ENCODE peak calls at places on chromosome 20, in ten cellular contexts. X, Z, V, H, P, D, O, M, B and G are unnamed samples.

GRCh38 chr20:44092551-44093248 is 94.3 kb downstream of the JPH2 start:
- DNase-seq in P (peak; percentile 57), Z (no peak), B (no peak), H (peak; percentile 69), X (peak; percentile 79), V (peak; percentile 59), M (peak; percentile 29), D (peak; percentile 61), O (peak; percentile 39), G (peak; percentile 19)

GRCh38 chr20:45670139-45670538 is at the start of gene WFDC11:
- DNase-seq in B (no peak), O (no peak), D (no peak), H (no peak), V (no peak), Z (no peak), X (no peak), P (no peak), M (no peak), G (no peak)

GRCh38 chr20:60695223-60695622 is 556.8 kb upstream of the CDH4 start:
- DNase-seq in P (peak; percentile 90), H (no peak), V (peak; percentile 84), B (peak; percentile 71), M (no peak), X (peak; percentile 61), Z (no peak), D (no peak), O (no peak), G (no peak)

GRCh38 chr20:49747707-49748524 is 34.2 kb upstream of the B4GALT5 start:
- DNase-seq in P (peak; percentile 74), H (peak; percentile 74), M (no peak), X (peak; percentile 78), O (peak; percentile 89), D (no peak), V (no peak), Z (peak; percentile 68), B (no peak), G (no peak)

GRCh38 chr20:53124803-53125202 is 152.6 kb downstream of the TSHZ2 start:
- DNase-seq in M (no peak), H (no peak), B (no peak), Z (no peak), D (no peak), V (no peak), O (peak; percentile 26), X (no peak), P (no peak), G (no peak)

GRCh38 chr20:805713-806112 is 27.8 kb upstream of the FAM110A start:
- DNase-seq in M (no peak), H (peak; percentile 13), P (no peak), X (peak; percentile 41), V (no peak), O (no peak), Z (no peak), B (no peak), D (no peak), G (no peak)

GRCh38 chr20:2103454-2104153 is 2.0 kb downstream of the STK35 start:
- DNase-seq in V (no peak), O (no peak), H (no peak), P (peak; percentile 24), Z (no peak), B (no peak), X (peak; percentile 10), D (no peak), M (no peak), G (no peak)

GRCh38 chr20:58086763-58087566 is 141.5 kb downstream of the ANKRD60 start:
- DNase-seq in O (peak; percentile 55), P (peak; percentile 80), H (peak; percentile 81), B (no peak), V (no peak), X (peak; percentile 49), M (peak; percentile 32), D (peak; percentile 36), Z (no peak), G (peak; percentile 1)

GRCh38 chr20:22106308-22106938 is 401.0 kb downstream of the PAX1 start:
- DNase-seq in P (peak; percentile 62), M (peak; percentile 29), X (peak; percentile 51), H (no peak), O (peak; percentile 46), B (no peak), D (peak; percentile 51), V (no peak), Z (no peak), G (peak; percentile 26)

GRCh38 chr20:11041396-11041795 is 367.6 kb upstream of the JAG1 start:
- DNase-seq in B (no peak), Z (no peak), V (no peak), O (no peak), H (no peak), M (no peak), D (no peak), P (no peak), X (peak; percentile 68), G (no peak)

GRCh38 chr20:31497838-31498540 is 16.3 kb upstream of the HM13 start:
- DNase-seq in M (no peak), H (no peak), X (peak; percentile 78), D (peak; percentile 21), B (no peak), V (peak; percentile 37), O (no peak), Z (no peak), P (peak; percentile 81), G (no peak)

GRCh38 chr20:59452856-59453255 is 151.5 kb upstream of the PHACTR3 start:
- DNase-seq in P (no peak), Z (no peak), O (no peak), D (no peak), B (no peak), M (no peak), V (no peak), H (no peak), X (no peak), G (no peak)

GRCh38 chr20:61803903-61804804 is 261.5 kb downstream of the TAF4 start:
- DNase-seq in O (no peak), X (peak; percentile 4), P (peak; percentile 81), V (no peak), H (no peak), B (no peak), D (no peak), M (no peak), Z (peak; percentile 54), G (no peak)

GRCh38 chr20:8394308-8394945 is 262.4 kb downstream of the PLCB1 start:
- DNase-seq in H (no peak), V (peak; percentile 50), Z (no peak), D (no peak), M (no peak), P (peak; percentile 57), O (no peak), X (peak; percentile 79), B (no peak), G (no peak)

GRCh38 chr20:37955511-37955910 is 52.6 kb downstream of the VSTM2L start:
- DNase-seq in M (no peak), V (no peak), H (no peak), D (no peak), Z (no peak), B (no peak), X (no peak), O (no peak), P (no peak), G (no peak)

GRCh38 chr20:24742436-24742835 is 206.6 kb upstream of the CST7 start:
- DNase-seq in H (no peak), Z (no peak), X (no peak), M (no peak), V (no peak), O (peak; percentile 45), D (no peak), B (no peak), P (no peak), G (peak; percentile 29)

GRCh38 chr20:19903168-19903676 is 113.9 kb upstream of the NAA20 start:
- DNase-seq in V (peak; percentile 66), X (peak; percentile 68), M (peak; percentile 31), H (peak; percentile 74), P (no peak), O (peak; percentile 51), Z (no peak), B (no peak), D (no peak), G (peak; percentile 35)

GRCh38 chr20:51456511-51457280 is 85.8 kb downstream of the NFATC2 start:
- DNase-seq in H (peak; percentile 98), B (peak; percentile 65), M (peak; percentile 96), V (peak; percentile 91), Z (peak; percentile 96), D (peak; percentile 95), O (peak; percentile 93), X (peak; percentile 97), P (peak; percentile 97), G (peak; percentile 89)

GRCh38 chr20:23408957-23409356 is 12.3 kb downstream of the NAPB start:
- DNase-seq in D (no peak), V (no peak), M (no peak), O (no peak), H (no peak), B (no peak), X (no peak), Z (no peak), P (no peak), G (no peak)

GRCh38 chr20:5171074-5171789 is 44.4 kb downstream of the CDS2 start:
- DNase-seq in P (no peak), O (no peak), H (peak; percentile 44), M (no peak), X (no peak), V (no peak), D (no peak), Z (no peak), B (no peak), G (no peak)

GRCh38 chr20:1734269-1734858 is 76.8 kb upstream of the SIRPG start:
- DNase-seq in O (no peak), V (no peak), Z (no peak), D (no peak), P (peak; percentile 34), B (no peak), H (peak; percentile 65), X (peak; percentile 25), M (no peak), G (no peak)

GRCh38 chr20:29873946-29874345 is 1383.5 kb upstream of the DEFB115 start:
- DNase-seq in X (peak; percentile 38), H (peak; percentile 57), M (peak; percentile 16), V (peak; percentile 23), P (no peak), B (no peak), Z (peak; percentile 84), O (no peak), D (peak; percentile 41), G (peak; percentile 8)

GRCh38 chr20:45419188-45420091 is 3.5 kb downstream of the PIGT start:
- DNase-seq in H (peak; percentile 98), V (peak; percentile 97), O (peak; percentile 97), Z (no peak), P (peak; percentile 85), B (peak; percentile 92), X (peak; percentile 99), M (no peak), D (peak; percentile 24), G (peak; percentile 97)

GRCh38 chr20:3471397-3472021 is 691 bp downstream of the ATRN start:
- DNase-seq in O (no peak), V (no peak), Z (no peak), B (no peak), X (no peak), H (no peak), M (no peak), P (peak; percentile 15), D (no peak), G (no peak)

GRCh38 chr20:63402860-63403220 is 41.7 kb upstream of the CHRNA4 start:
- DNase-seq in B (no peak), X (no peak), D (no peak), V (no peak), M (no peak), H (no peak), O (no peak), P (no peak), Z (no peak), G (no peak)

GRCh38 chr20:14957416-14957815 is 620.0 kb upstream of the FLRT3 start:
- DNase-seq in M (no peak), Z (no peak), B (no peak), H (no peak), O (no peak), D (no peak), V (no peak), X (no peak), P (no peak), G (no peak)

GRCh38 chr20:37356387-37356786 is 10.4 kb downstream of the SRC start:
- DNase-seq in M (no peak), H (no peak), P (peak; percentile 75), V (no peak), O (no peak), D (no peak), Z (peak; percentile 89), B (no peak), X (peak; percentile 49), G (no peak)

GRCh38 chr20:4563534-4563933 is 158.2 kb upstream of the PRND start:
- DNase-seq in P (peak; percentile 54), Z (no peak), V (peak; percentile 62), D (no peak), O (no peak), M (peak; percentile 19), B (no peak), H (peak; percentile 84), X (peak; percentile 74), G (no peak)